ENCODE peak calls at places on chromosomes 16 and 17, in eight cellular contexts. Q is AG10803, R is prostate gland, G is stomach, Y is A549, W is tibial nerve, T is fibroblast of pulmonary artery, Z is fibroblast of mammary gland. O is an unnamed sample.

GRCh38 chr16:81493755-81494433 is 49.3 kb downstream of the CMIP start:
- DNase-seq in Q (peak), R (peak), G (peak), Y (peak), W (no peak), T (peak), Z (peak), O (peak)

GRCh38 chr17:304461-304860 is 48.1 kb downstream of the RPH3AL start:
- DNase-seq in Q (no peak), R (peak), G (no peak), Y (no peak), W (no peak), T (no peak), Z (no peak), O (peak)

GRCh38 chr17:7846765-7847661 is 7.9 kb upstream of the TMEM88 start:
- DNase-seq in Q (no peak), R (no peak), G (no peak), Y (no peak), W (no peak), T (no peak), Z (no peak), O (no peak)

GRCh38 chr17:82582208-82582607 is 62.7 kb downstream of the FOXK2 start:
- DNase-seq in Q (peak), R (no peak), G (no peak), Y (no peak), W (no peak), T (no peak), Z (peak), O (peak)

GRCh38 chr17:80880650-80880989 is 111.0 kb upstream of the CHMP6 start:
- DNase-seq in Q (no peak), R (no peak), G (no peak), Y (no peak), W (no peak), T (no peak), Z (no peak), O (no peak)

GRCh38 chr17:41540921-41541625 is 13.0 kb upstream of the KRT19 start:
- DNase-seq in Q (no peak), R (no peak), G (no peak), Y (no peak), W (no peak), T (no peak), Z (no peak), O (no peak)

GRCh38 chr17:7842380-7842949 is 8.4 kb downstream of the KDM6B start:
- DNase-seq in Q (peak), R (peak), G (peak), Y (peak), W (no peak), T (peak), Z (peak), O (peak)

GRCh38 chr16:19113577-19114358 is at the start of gene ITPRIPL2:
- DNase-seq in Q (peak), R (peak), G (peak), Y (peak), W (peak), T (peak), Z (peak), O (peak)

GRCh38 chr16:29022196-29022595 is 37.3 kb downstream of the LAT start:
- DNase-seq in Q (no peak), R (no peak), G (no peak), Y (no peak), W (no peak), T (no peak), Z (no peak), O (no peak)

GRCh38 chr17:50198026-50198669 is 3.3 kb downstream of the COL1A1 start:
- DNase-seq in Q (peak), R (peak), G (peak), Y (peak), W (no peak), T (peak), Z (peak), O (peak)

GRCh38 chr17:78120537-78120936 is 8.0 kb downstream of the TMC6 start:
- DNase-seq in Q (no peak), R (no peak), G (no peak), Y (no peak), W (no peak), T (no peak), Z (no peak), O (no peak)
- TF ChIP-seq CTCF in Q (no peak), R (no peak), G (no peak), Y (no peak), W (no peak), T (no peak), Z (no peak), O (no peak)

GRCh38 chr17:63997341-63998048 is 656 bp upstream of the PRR29 start:
- DNase-seq in Q (no peak), R (no peak), G (no peak), Y (no peak), W (no peak), T (no peak), Z (no peak), O (no peak)
- H3K4me3 ChIP-seq in Q (peak), R (peak), G (peak), Y (peak), W (peak), T (peak), Z (no peak), O (no peak)

GRCh38 chr16:11101695-11102522 is 154.1 kb downstream of the SOCS1 start:
- DNase-seq in Q (no peak), R (no peak), G (no peak), Y (no peak), W (no peak), T (peak), Z (peak), O (no peak)
- TF ChIP-seq CTCF in Q (no peak), R (no peak), G (no peak), Y (no peak), W (no peak), T (peak), Z (peak), O (no peak)

DNA sequence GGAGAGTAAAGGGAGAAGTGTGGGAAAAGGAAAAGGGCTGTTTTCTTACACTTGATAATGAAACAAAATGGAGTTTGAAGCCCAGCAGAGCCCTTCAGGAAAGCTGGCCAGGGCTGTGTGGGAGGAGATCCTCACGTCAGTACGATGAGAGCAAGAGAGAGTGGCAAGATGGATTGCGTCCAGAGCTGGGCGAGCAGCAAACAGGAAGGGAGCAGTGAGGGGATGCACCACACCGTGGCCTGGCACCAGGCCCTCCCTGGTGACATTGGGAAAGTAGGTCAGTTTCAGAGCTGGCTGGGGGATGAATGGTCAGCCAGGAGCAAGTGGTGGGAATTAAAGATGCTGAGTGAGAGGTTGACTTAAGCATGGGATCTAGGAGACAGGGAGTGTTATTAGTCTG is 273.6 kb downstream of the GRIN2A start:
- DNase-seq in Q (no peak), R (no peak), G (no peak), Y (no peak), W (no peak), T (peak), Z (no peak), O (no peak)
- H3K4me3 ChIP-seq in Q (no peak), R (no peak), G (no peak), Y (no peak), W (no peak), T (no peak), Z (no peak), O (no peak)

DNA sequence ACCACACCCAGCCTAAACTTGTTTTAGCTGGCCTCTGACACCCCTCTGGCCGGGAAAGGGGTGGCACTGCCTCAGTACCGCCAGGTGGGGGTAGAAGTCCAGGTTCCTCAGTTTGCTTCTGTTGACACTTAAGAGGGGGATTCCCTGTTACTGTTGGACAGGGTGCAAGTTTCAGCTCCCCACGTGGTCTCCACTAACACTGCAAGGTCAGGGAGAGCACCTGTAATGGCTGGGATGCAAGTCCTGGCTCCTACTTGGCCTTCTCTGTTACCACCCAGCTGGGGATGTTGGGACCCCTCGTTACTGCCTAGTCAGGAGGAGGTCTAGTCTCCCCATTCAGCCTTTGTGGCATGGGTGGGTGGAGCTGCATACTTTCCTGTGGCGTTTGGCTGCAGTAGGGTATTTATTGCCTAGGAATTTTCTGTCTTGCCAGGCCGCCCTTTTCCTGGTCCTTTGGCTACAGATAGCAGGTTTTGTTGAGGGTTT is 10.6 kb upstream of the MFAP4 start:
- DNase-seq in Q (no peak), R (no peak), G (no peak), Y (no peak), W (no peak), T (no peak), Z (no peak), O (no peak)
- TF ChIP-seq CTCF in Q (no peak), R (no peak), G (no peak), Y (no peak), W (no peak), T (no peak), Z (no peak), O (no peak)

DNA sequence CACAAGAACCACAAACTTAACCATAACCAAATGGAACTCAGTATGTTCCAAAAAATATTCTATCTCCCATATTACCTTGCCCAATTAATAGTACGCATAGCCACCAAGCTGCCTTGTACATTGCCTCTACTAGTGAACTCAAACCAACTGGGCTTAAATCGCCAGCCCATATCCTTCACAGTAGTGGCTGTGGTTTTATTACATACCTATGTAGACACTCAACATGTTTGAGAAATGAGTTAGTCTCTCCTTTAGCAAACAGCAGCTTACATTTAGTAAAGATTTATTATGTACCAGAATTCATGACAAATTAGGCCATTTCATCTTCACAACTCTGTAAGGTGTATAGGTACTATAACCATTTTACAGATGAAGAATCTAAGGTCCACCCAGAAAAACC is 41.4 kb downstream of the GRB2 start:
- DNase-seq in Q (peak), R (no peak), G (no peak), Y (no peak), W (no peak), T (peak), Z (peak), O (peak)
- H3K4me3 ChIP-seq in Q (no peak), R (no peak), G (no peak), Y (no peak), W (no peak), T (no peak), Z (no peak), O (no peak)

GRCh38 chr16:50517450-50518252 is 30.5 kb upstream of the NKD1 start:
- DNase-seq in Q (no peak), R (no peak), G (peak), Y (no peak), W (no peak), T (no peak), Z (no peak), O (no peak)

GRCh38 chr16:50516890-50517289 is 31.3 kb upstream of the NKD1 start:
- DNase-seq in Q (no peak), R (no peak), G (no peak), Y (no peak), W (no peak), T (no peak), Z (no peak), O (no peak)

GRCh38 chr16:50519602-50520001 is 28.6 kb upstream of the NKD1 start:
- DNase-seq in Q (no peak), R (no peak), G (no peak), Y (no peak), W (no peak), T (no peak), Z (no peak), O (no peak)

GRCh38 chr16:50520451-50521245 is 27.5 kb upstream of the NKD1 start:
- DNase-seq in Q (no peak), R (no peak), G (peak), Y (no peak), W (no peak), T (no peak), Z (no peak), O (no peak)

GRCh38 chr16:50519001-50519400 is 29.2 kb upstream of the NKD1 start:
- DNase-seq in Q (no peak), R (no peak), G (peak), Y (no peak), W (no peak), T (no peak), Z (no peak), O (no peak)
- TF ChIP-seq CTCF in Q (no peak), R (no peak), G (no peak), Y (no peak), W (no peak), T (no peak), Z (no peak), O (no peak)

O was measured in foreskin fibroblast.